ENCODE peak calls at places on chromosome 10, in six cellular contexts. Y is PC-3, D is astrocyte, U is heart left ventricle, B is HCT116, J is upper lobe of left lung. H is an unnamed sample.

GRCh38 chr10:76647276-76647675 is 990.3 kb downstream of the KCNMA1 start:
- DNase-seq in Y (peak; percentile 43), D (peak; percentile 60), U (no peak), B (no peak), J (no peak), H (peak; percentile 14)

GRCh38 chr10:33209777-33210176 is 124.7 kb downstream of the NRP1 start:
- DNase-seq in Y (peak; percentile 66), D (no peak), U (no peak), B (no peak), J (no peak), H (no peak)

GRCh38 chr10:60139798-60140566 is 233.6 kb upstream of the CCDC6 start:
- DNase-seq in Y (peak; percentile 89), D (peak; percentile 81), U (no peak), B (no peak), J (no peak), H (peak; percentile 10)

GRCh38 chr10:12938271-12938670 is 63.2 kb downstream of the CCDC3 start:
- DNase-seq in Y (no peak), D (peak; percentile 46), U (no peak), B (no peak), J (no peak), H (no peak)

GRCh38 chr10:118956253-118957140 is 73.0 kb upstream of the NANOS1 start:
- DNase-seq in Y (no peak), D (no peak), U (no peak), B (no peak), J (no peak), H (no peak)

GRCh38 chr10:104123397-104123796 is 1.4 kb downstream of the SFR1 start:
- DNase-seq in Y (peak; percentile 45), D (no peak), U (no peak), B (no peak), J (no peak), H (no peak)

GRCh38 chr10:132416566-132417248 is 19.7 kb downstream of the PWWP2B start:
- DNase-seq in Y (no peak), D (no peak), U (peak; percentile 44), B (no peak), J (no peak), H (no peak)

GRCh38 chr10:72097448-72098300 is 9.3 kb upstream of the SPOCK2 start:
- DNase-seq in Y (peak; percentile 90), D (peak; percentile 99), U (no peak), B (peak; percentile 68), J (no peak), H (peak; percentile 99)

GRCh38 chr10:48332871-48333216 is 26.4 kb downstream of the MAPK8 start:
- DNase-seq in Y (no peak), D (no peak), U (no peak), B (no peak), J (no peak), H (no peak)

GRCh38 chr10:96130326-96130758 is 245 bp downstream of the ZNF518A start:
- DNase-seq in Y (peak; percentile 7), D (peak; percentile 77), U (peak; percentile 86), B (no peak), J (peak; percentile 62), H (peak; percentile 57)

GRCh38 chr10:133454204-133454893 is 604 bp downstream of the SCART1 start:
- DNase-seq in Y (no peak), D (no peak), U (no peak), B (no peak), J (no peak), H (no peak)

GRCh38 chr10:29495366-29495765 is 139.4 kb downstream of the SVIL start:
- DNase-seq in Y (no peak), D (no peak), U (no peak), B (no peak), J (no peak), H (no peak)

GRCh38 chr10:6050801-6051445 is 11.2 kb downstream of the IL2RA start:
- DNase-seq in Y (peak; percentile 44), D (no peak), U (peak; percentile 73), B (no peak), J (peak; percentile 72), H (peak; percentile 12)

GRCh38 chr10:116848032-116848911 is 1.0 kb upstream of the ENO4 start:
- DNase-seq in Y (no peak), D (peak; percentile 70), U (no peak), B (no peak), J (no peak), H (no peak)

GRCh38 chr10:71684356-71685173 is 35.0 kb downstream of the C10orf105 start:
- DNase-seq in Y (peak; percentile 15), D (no peak), U (no peak), B (peak; percentile 26), J (no peak), H (no peak)

DNA sequence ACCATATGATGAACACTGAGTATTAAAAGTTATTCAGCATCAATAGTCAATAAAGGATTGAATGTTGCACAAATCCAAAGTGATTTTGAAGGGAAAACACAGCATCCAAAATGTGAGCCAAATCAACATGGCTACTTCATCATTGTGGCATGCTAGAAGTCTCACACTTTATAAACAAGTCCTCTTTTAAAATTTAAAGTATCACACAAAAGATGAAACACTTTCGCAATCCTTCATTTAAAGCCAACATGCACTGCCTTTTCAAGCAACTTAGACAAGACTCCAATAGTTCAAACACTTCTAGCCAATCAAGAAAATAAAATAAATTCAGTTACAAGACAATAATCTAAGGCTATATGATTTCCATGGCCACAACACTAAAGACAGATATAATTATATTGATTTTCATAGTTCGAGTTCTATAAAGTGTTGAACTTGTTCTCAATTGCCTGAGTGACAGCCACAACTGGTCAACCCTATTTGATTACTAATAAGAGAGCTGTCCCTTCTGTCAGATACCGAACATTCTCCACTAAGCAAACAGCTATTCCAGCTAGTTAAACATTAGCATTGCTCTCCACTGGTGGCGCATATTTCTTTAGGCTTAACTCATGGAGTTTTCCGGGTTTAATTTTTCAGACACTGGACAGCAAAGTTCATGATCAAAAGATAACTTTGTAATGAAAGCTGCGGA is 8.3 kb downstream of the EBF3 start:
- DNase-seq in Y (peak; percentile 13), D (no peak), U (no peak), B (no peak), J (no peak), H (no peak)
- H3K27me3 ChIP-seq in Y (peaks cover 46% of the 10 kb centered on the region), D (peaks cover 57% of the 10 kb centered on the region), U (peaks cover 3% of the 10 kb centered on the region), B (no peaks in the 10 kb centered on the region), J (peaks cover 24% of the 10 kb centered on the region), H (peaks cover 32% of the 10 kb centered on the region)

DNA sequence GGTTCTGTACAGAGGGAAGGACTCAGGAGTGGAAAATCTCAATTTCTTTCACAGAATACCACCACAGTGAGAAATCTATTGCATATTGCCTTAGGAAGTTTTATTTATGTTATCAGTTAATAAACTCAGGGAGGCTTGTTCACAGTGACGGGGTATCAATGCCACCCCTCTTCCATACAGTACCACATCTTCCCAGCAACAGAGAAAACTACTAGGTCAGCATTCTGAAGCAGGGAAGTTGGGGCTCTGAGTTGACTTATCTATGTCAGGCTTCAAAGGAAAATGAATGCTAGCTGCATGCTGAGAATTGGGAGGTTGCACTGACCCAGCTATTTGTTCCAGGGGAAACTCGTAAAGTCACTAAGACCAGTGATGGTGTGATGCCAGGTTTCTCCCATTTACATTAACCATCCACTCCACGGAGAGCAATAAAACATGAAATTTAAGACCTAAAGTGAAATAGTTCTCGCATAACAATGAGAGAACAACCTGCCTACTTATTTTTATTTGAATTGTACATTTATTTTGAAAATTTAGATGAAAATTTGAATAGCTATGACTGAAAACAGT is 266.7 kb downstream of the RNLS start:
- DNase-seq in Y (no peak), D (no peak), U (no peak), B (no peak), J (no peak), H (no peak)
- H3K27ac ChIP-seq in Y (no peak overlapping the region), D (no peak overlapping the region), U (no peak overlapping the region), B (no peak overlapping the region), J (no peak overlapping the region), H (no peak overlapping the region)

GRCh38 chr10:7408003-7408493 is 2.8 kb downstream of the SFMBT2 start:
- DNase-seq in Y (no peak), D (peak; percentile 36), U (peak; percentile 81), B (no peak), J (peak; percentile 35), H (no peak)

GRCh38 chr10:7409732-7410168 is 1.1 kb downstream of the SFMBT2 start:
- DNase-seq in Y (no peak), D (no peak), U (no peak), B (no peak), J (no peak), H (no peak)

GRCh38 chr10:7410306-7410799 is 481 bp downstream of the SFMBT2 start:
- DNase-seq in Y (no peak), D (no peak), U (peak; percentile 67), B (no peak), J (no peak), H (no peak)

GRCh38 chr10:7408494-7409044 is 2.3 kb downstream of the SFMBT2 start:
- DNase-seq in Y (peak; percentile 41), D (no peak), U (peak; percentile 86), B (no peak), J (peak; percentile 49), H (no peak)

DNA sequence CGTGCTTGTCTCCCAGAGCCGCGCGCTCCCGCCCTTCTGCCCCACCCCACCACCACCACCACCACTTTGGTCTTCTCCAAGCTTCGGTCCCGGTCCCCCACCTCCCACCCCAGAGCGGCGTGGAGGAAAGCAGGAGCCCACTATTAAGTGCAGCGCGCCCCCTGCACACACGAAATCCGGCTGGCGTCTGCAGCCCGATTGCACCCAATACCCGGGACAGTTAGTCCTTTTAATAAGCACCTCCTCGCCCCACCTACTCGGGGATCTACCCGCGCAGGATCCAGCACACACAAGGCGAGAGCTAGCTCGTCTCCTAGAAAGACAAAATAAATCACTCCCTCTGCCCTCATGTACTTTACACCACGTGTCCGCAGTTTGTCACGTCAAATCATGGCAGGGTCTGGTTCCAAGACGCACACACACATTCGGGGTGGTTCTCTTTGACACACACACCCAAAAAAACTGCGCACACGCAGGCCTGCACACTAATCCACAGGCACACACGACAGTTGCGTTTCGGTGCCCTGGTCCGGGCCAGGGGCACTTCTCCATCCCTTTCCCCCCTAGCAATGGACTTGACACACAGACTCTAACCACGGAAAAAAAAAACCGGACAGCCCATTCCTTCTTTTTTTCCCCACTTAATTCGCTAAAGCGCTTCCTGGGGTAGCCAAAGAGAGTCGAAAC is 1.6 kb downstream of the SFMBT2 start:
- DNase-seq in Y (peak; percentile 8), D (no peak), U (peak; percentile 57), B (no peak), J (peak; percentile 26), H (no peak)
- H3K27me3 ChIP-seq in Y (peaks cover 10% of the 10 kb centered on the region), D (peaks cover 27% of the 10 kb centered on the region), U (no peaks in the 10 kb centered on the region), B (no peaks in the 10 kb centered on the region), J (peaks cover 6% of the 10 kb centered on the region), H (peaks cover 57% of the 10 kb centered on the region)

GRCh38 chr10:4382811-4383210 is 443.2 kb upstream of the AKR1E2 start:
- DNase-seq in Y (no peak), D (no peak), U (no peak), B (no peak), J (no peak), H (no peak)

GRCh38 chr10:4385491-4385890 is 440.5 kb upstream of the AKR1E2 start:
- DNase-seq in Y (no peak), D (no peak), U (no peak), B (no peak), J (no peak), H (no peak)

GRCh38 chr10:4390219-4390618 is 435.8 kb upstream of the AKR1E2 start:
- DNase-seq in Y (no peak), D (no peak), U (no peak), B (no peak), J (no peak), H (no peak)

GRCh38 chr10:4383683-4384082 is 442.3 kb upstream of the AKR1E2 start:
- DNase-seq in Y (no peak), D (peak; percentile 4), U (no peak), B (no peak), J (no peak), H (no peak)

DNA sequence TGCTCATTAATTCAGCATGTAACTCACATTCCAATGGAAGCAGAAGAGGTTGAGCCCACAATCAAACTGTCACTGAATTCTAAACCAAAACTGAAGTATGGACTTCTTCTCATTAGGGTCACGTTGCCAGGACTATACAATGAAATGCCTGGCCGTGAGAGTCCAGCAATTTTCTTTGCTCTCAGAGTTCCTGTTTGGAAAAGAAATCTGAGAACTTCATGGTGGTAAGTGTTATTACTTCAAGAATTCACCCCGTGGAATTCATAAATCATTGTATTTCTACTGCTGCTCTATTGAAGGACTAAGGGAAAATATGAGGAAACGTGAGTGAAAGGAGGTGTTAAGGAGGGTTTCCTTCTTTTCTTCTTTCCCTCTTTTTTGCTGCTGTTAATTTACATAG is 441.8 kb upstream of the AKR1E2 start:
- DNase-seq in Y (no peak), D (peak; percentile 69), U (no peak), B (no peak), J (no peak), H (peak; percentile 48)
- H3K27ac ChIP-seq in Y (no peak overlapping the region), D (no peak overlapping the region), U (no peak overlapping the region), B (no peak overlapping the region), J (no peak overlapping the region), H (peak overlapping the region; percentile 52)